ENCODE peak calls at places on chromosomes 5 and 9, in eight cellular contexts. M is stomach, O is IMR-90, S is heart left ventricle, G is suprapubic skin, K is thyroid gland, A is right lobe of liver, R is uterus. H is an unnamed sample.

GRCh38 chr5:127009784-127010183 is 20.6 kb downstream of the MARCHF3 start:
- DNase-seq in M (no peak), O (no peak), S (no peak), G (no peak), K (no peak), A (no peak), R (no peak), H (no peak)

GRCh38 chr9:31321256-31321655 is 1063.2 kb upstream of the ACO1 start:
- DNase-seq in M (no peak), O (no peak), S (no peak), G (no peak), K (no peak), A (no peak), R (no peak), H (no peak)

GRCh38 chr9:137029058-137029922 is 1.3 kb upstream of the ABCA2 start:
- DNase-seq in M (peak), O (peak), S (peak), G (peak), K (peak), A (peak), R (peak), H (peak)

GRCh38 chr9:81871695-81872094 is 56.5 kb upstream of the SPATA31D4 start:
- DNase-seq in M (no peak), O (peak), S (no peak), G (no peak), K (no peak), A (no peak), R (no peak), H (no peak)

GRCh38 chr5:146079695-146080361 is 25.5 kb downstream of the PLAC8L1 start:
- DNase-seq in M (no peak), O (peak), S (no peak), G (no peak), K (no peak), A (no peak), R (no peak), H (no peak)

GRCh38 chr9:93093449-93094293 is 2.3 kb upstream of the CARD19 start:
- DNase-seq in M (no peak), O (no peak), S (no peak), G (peak), K (peak), A (peak), R (peak), H (no peak)

GRCh38 chr9:16743375-16743774 is 127.1 kb downstream of the BNC2 start:
- DNase-seq in M (no peak), O (no peak), S (no peak), G (no peak), K (no peak), A (no peak), R (no peak), H (no peak)

GRCh38 chr5:93209476-93209875 is 371.5 kb downstream of the NR2F1-AS1 start:
- DNase-seq in M (no peak), O (no peak), S (no peak), G (no peak), K (no peak), A (no peak), R (no peak), H (no peak)

GRCh38 chr9:114754574-114754973 is 51.3 kb downstream of the TNFSF15 start:
- DNase-seq in M (no peak), O (no peak), S (no peak), G (no peak), K (no peak), A (no peak), R (no peak), H (no peak)

GRCh38 chr5:31730139-31730538 is 91.2 kb downstream of the PDZD2 start:
- DNase-seq in M (no peak), O (no peak), S (no peak), G (no peak), K (no peak), A (no peak), R (no peak), H (peak)

GRCh38 chr5:140391312-140391711 is 10.3 kb upstream of the ANKHD1 start:
- DNase-seq in M (no peak), O (no peak), S (no peak), G (no peak), K (no peak), A (peak), R (no peak), H (no peak)

GRCh38 chr5:161889971-161890370 is 42.1 kb downstream of the GABRA1 start:
- DNase-seq in M (no peak), O (no peak), S (no peak), G (no peak), K (no peak), A (no peak), R (no peak), H (no peak)

GRCh38 chr5:86807046-86807712 is 189.4 kb downstream of the COX7C start:
- DNase-seq in M (no peak), O (no peak), S (no peak), G (no peak), K (no peak), A (no peak), R (no peak), H (no peak)

GRCh38 chr9:85723220-85723619 is 18.5 kb downstream of the AGTPBP1 start:
- DNase-seq in M (no peak), O (no peak), S (peak), G (no peak), K (no peak), A (no peak), R (no peak), H (no peak)

GRCh38 chr5:97764700-97765099 is 581.7 kb upstream of the RIOK2 start:
- DNase-seq in M (no peak), O (peak), S (no peak), G (no peak), K (no peak), A (no peak), R (no peak), H (no peak)

GRCh38 chr5:27592231-27592630 is 553.8 kb upstream of the CDH9 start:
- DNase-seq in M (no peak), O (no peak), S (no peak), G (no peak), K (no peak), A (no peak), R (no peak), H (no peak)

GRCh38 chr9:90966475-90967150 is 165.0 kb downstream of the SYK start:
- DNase-seq in M (no peak), O (peak), S (no peak), G (no peak), K (peak), A (no peak), R (no peak), H (no peak)

GRCh38 chr5:103264529-103264928 is 6.0 kb downstream of the MACIR start:
- DNase-seq in M (no peak), O (no peak), S (no peak), G (no peak), K (no peak), A (no peak), R (no peak), H (no peak)

GRCh38 chr5:54624671-54625583 is 107.4 kb downstream of the SNX18 start:
- DNase-seq in M (no peak), O (peak), S (no peak), G (no peak), K (no peak), A (no peak), R (no peak), H (no peak)

GRCh38 chr9:137317021-137317978 is 15.2 kb upstream of the NRARP start:
- DNase-seq in M (peak), O (no peak), S (no peak), G (no peak), K (no peak), A (no peak), R (no peak), H (peak)

GRCh38 chr5:40570408-40571129 is 109.1 kb upstream of the PTGER4 start:
- DNase-seq in M (no peak), O (peak), S (no peak), G (no peak), K (no peak), A (no peak), R (no peak), H (no peak)

GRCh38 chr9:38352716-38353334 is 39.7 kb upstream of the ALDH1B1 start:
- DNase-seq in M (no peak), O (no peak), S (no peak), G (peak), K (no peak), A (peak), R (no peak), H (no peak)

GRCh38 chr5:97006454-97006853 is 70.6 kb downstream of the LNPEP start:
- DNase-seq in M (no peak), O (peak), S (no peak), G (no peak), K (no peak), A (no peak), R (no peak), H (no peak)

GRCh38 chr9:69411931-69412740 is 87.1 kb downstream of the ENTREP1 start:
- DNase-seq in M (no peak), O (no peak), S (no peak), G (no peak), K (no peak), A (no peak), R (no peak), H (no peak)

GRCh38 chr5:172088801-172089200 is 82.4 kb upstream of the FBXW11 start:
- DNase-seq in M (no peak), O (no peak), S (no peak), G (peak), K (no peak), A (peak), R (no peak), H (no peak)

GRCh38 chr5:122091942-122092600 is 14.0 kb upstream of the LOX start:
- DNase-seq in M (no peak), O (peak), S (no peak), G (no peak), K (no peak), A (no peak), R (no peak), H (no peak)

GRCh38 chr5:134227786-134228185 is 1.9 kb upstream of the PPP2CA start:
- DNase-seq in M (no peak), O (no peak), S (no peak), G (no peak), K (no peak), A (no peak), R (no peak), H (no peak)

GRCh38 chr5:134228624-134229023 is 2.8 kb upstream of the PPP2CA start:
- DNase-seq in M (no peak), O (no peak), S (no peak), G (no peak), K (no peak), A (no peak), R (no peak), H (no peak)

GRCh38 chr5:134225780-134226440 is at the start of gene PPP2CA:
- DNase-seq in M (peak), O (peak), S (peak), G (peak), K (peak), A (peak), R (peak), H (peak)

GRCh38 chr5:134226441-134227192 is 744 bp upstream of the PPP2CA start:
- DNase-seq in M (peak), O (peak), S (no peak), G (no peak), K (no peak), A (no peak), R (peak), H (no peak)

DNA sequence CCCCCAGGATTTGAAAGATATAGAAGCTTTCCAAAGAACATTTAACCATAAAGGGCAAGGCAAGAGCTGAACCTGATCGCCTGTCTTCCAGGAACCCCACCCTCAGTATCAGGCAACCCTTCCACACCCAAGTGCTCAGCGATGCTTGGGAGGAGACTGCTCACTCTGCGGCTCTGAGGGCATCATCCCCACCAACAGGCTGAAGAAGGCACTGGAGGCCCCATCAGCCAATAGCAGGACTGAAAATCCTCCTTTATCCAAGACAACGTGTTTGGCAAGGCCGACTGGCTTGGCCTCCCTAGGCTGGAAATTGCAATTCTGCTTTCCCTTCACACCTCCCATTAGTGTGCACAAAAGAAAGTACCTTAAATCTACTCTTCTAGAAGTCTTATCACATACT is 1.4 kb upstream of the PPP2CA start:
- DNase-seq in M (no peak), O (peak), S (peak), G (no peak), K (peak), A (no peak), R (peak), H (no peak)
- H3K4me3 ChIP-seq in M (peak), O (no peak), S (peak), G (peak), K (peak), A (no peak), R (peak), H (no peak)

GRCh38 chr9:27088981-27089380 is 20.0 kb upstream of the TEK start:
- DNase-seq in M (no peak), O (peak), S (no peak), G (no peak), K (no peak), A (no peak), R (no peak), H (no peak)
- TF ChIP-seq CTCF in M (no peak), O (no peak), S (no peak), G (no peak), K (no peak), A (no peak), R (no peak), H (no peak)

DNA sequence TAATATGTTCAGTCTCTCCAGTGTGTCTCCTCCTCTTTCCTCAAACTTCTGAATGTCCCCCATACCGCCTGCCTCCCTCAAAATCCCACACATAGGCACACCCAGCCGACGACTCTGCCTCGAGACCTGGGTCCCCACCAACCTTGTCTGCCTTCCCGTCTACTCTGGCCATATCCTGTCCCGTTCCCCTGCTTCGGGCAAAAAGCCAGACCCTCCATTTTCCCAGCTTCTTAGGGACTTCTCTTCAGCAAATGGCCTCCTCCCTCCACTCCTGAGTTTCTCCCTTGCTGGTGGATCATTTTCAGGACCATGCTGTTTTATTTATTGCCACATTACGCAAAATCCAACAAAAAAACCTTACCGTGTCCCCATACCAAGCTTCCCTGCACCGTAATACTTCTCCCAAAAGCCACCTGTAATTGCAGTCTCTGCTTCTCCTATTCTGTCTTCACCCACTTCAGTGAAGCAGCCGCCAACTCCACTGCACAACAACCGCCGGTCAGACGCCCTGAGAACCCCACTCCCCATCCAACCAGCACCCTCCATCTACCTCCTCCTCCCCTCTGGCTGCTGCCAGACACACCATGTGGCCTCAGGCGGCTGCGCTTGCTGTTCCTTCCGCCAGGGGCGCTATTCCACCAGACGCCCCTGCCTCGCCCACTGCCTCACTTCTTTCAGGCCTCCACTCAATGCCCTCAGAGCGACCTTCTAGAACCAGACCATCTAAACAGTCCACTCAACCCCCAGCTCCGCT is 117.0 kb downstream of the TRPM6 start:
- DNase-seq in M (peak), O (no peak), S (peak), G (no peak), K (peak), A (no peak), R (no peak), H (no peak)
- TF ChIP-seq POLR2A in M (no peak), O (no peak), S (no peak), G (no peak), K (no peak), A (no peak), R (no peak), H (no peak)

DNA sequence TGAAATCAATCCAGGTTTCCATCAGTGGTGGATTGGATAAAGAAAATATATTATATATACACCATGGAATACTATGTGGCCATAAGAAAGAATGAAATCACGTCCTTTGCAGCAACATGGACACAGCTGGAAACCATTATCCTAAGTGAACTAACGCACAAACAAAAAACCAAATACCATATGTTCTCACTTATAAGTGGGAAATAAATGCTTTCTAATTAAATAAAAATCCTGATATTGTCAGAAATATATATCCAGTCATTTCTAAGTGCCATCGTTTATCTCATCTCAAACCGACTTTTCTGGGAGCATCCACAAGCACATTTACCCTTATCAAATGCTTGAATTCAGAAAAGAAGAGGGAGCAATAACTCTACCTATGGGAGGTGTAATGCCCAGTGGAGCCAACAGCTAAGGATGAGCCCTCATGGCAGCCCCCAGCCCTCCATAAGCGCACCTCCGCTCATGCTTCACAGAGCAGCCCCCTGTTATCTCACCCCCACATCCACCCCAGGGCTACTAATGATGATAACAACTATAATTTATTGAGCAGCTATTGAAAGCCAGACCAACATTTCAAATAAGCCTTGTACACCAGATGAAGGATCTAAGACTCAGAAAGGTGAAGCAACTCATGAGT is 101.7 kb upstream of the SPOCK1 start:
- DNase-seq in M (no peak), O (no peak), S (no peak), G (no peak), K (no peak), A (no peak), R (no peak), H (peak)
- H3K4me3 ChIP-seq in M (no peak), O (no peak), S (no peak), G (no peak), K (no peak), A (no peak), R (no peak), H (no peak)

DNA sequence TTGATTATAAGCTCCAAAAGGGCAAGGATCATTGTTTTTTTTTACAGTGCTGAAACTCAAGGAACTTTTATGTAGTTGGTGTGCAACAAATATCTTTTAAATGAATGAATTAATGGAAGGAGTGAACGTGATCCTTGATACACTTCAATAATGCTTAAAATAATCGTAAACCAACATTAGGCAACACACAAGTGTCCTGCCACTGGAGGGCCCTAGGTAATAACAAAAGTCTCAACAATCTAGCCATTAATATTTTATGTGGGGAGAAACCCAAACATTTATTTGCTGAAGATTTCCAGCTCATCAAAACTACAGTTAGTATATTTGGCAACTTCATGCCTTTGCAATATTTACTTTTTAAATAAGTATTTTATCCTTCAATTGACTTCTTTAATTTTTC is 309.0 kb upstream of the FBXL7 start:
- DNase-seq in M (no peak), O (no peak), S (no peak), G (no peak), K (no peak), A (no peak), R (no peak), H (no peak)
- TF ChIP-seq CTCF in M (no peak), O (no peak), S (peak), G (no peak), K (no peak), A (no peak), R (no peak), H (no peak)

DNA sequence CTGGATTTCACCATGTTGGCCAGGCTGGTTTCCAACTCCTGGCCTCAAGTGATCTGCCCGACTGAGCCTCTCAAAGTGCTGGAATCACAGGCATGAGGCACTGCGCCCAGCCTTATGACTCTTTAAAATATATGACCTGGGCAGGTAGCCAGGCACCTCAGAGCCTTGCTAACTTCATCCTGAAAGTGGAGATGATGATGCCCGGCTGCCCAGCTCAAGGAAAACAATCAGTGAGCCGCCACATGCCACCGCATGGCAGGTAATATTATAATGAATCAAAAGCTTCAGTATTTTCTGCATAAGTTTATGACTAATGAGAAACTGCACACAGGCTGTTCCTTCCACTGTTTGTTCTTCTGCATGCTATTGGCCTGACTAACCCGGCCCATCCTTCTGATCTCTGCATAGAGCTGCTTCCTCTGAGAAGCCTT is 30.4 kb upstream of the DMRT1 start:
- DNase-seq in M (no peak), O (peak), S (peak), G (no peak), K (peak), A (no peak), R (no peak), H (no peak)
- TF ChIP-seq POLR2A in M (no peak), O (no peak), S (no peak), G (no peak), K (no peak), A (no peak), R (no peak), H (no peak)

DNA sequence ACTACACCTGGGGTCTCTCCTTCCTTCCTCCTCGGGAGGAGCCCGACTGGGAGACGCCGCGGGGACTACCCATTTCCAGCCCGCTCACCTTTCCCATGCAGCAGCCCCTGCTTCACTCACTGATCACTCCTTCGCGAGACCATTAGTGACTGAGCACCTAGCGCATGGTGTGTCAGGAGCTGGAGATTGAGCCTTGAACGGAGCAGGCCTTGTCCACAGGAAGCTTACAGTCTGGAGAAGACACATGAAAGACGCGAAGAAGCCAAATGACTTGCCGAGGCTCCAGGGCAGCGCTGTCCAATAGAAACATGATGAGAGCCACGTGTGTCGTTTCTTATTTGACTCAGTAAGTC is 283 bp upstream of the CFAP90 start:
- DNase-seq in M (no peak), O (no peak), S (no peak), G (no peak), K (no peak), A (no peak), R (no peak), H (no peak)
- H3K4me3 ChIP-seq in M (peak), O (no peak), S (peak), G (peak), K (peak), A (peak), R (peak), H (no peak)

DNA sequence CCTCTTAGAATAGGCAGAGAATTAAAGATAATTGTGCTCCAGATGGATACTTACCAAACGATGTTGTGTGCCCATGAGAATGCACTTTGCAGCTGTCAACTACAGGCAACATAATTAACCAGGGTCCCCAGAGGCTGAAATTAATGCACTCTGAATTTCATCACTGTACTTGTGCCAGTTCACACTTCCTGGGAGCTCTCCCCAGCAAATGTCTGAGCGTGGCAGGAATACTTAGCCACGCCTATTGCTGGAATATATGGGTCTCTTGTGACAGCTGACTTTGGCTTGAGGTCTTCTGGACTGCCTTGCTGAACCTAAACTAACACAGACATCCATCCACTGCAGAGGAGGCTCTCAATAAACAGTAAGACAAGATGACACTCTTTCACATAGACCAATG is 11.9 kb upstream of the C1QTNF2 start:
- DNase-seq in M (no peak), O (no peak), S (no peak), G (no peak), K (no peak), A (no peak), R (no peak), H (no peak)
- TF ChIP-seq CTCF in M (no peak), O (no peak), S (no peak), G (no peak), K (no peak), A (no peak), R (no peak), H (no peak)

H was measured in lower leg skin.